ENCODE peak calls at places on chromosomes 11 and 22, in eight cellular contexts. One of them, this sample, is unnamed.

GRCh38 chr22:40030757-40031092 is 36.0 kb downstream of the FAM83F start:
- DNase-seq in uterus: no peak
- DNase-seq in PC-3: no peak
- DNase-seq in left lung: no peak
- DNase-seq in AG04450: no peak
- DNase-seq in RWPE2: no peak
- DNase-seq in IMR-90: no peak
- DNase-seq in naive thymus-derived CD4-positive, alpha-beta T cell: no peak
- DNase-seq in this sample: no peak

GRCh38 chr11:121067453-121067852 is 33.6 kb upstream of the TECTA start:
- DNase-seq in uterus: no peak
- DNase-seq in PC-3: peak
- DNase-seq in left lung: no peak
- DNase-seq in AG04450: peak
- DNase-seq in RWPE2: no peak
- DNase-seq in IMR-90: peak
- DNase-seq in naive thymus-derived CD4-positive, alpha-beta T cell: no peak
- DNase-seq in this sample: no peak

GRCh38 chr11:100719362-100719761 is 32.3 kb downstream of the ARHGAP42 start:
- DNase-seq in uterus: no peak
- DNase-seq in PC-3: peak
- DNase-seq in left lung: no peak
- DNase-seq in AG04450: no peak
- DNase-seq in RWPE2: no peak
- DNase-seq in IMR-90: peak
- DNase-seq in naive thymus-derived CD4-positive, alpha-beta T cell: no peak
- DNase-seq in this sample: no peak

GRCh38 chr11:36376315-36376887 is 80.3 kb downstream of the PRR5L start:
- DNase-seq in uterus: peak
- DNase-seq in PC-3: no peak
- DNase-seq in left lung: peak
- DNase-seq in AG04450: no peak
- DNase-seq in RWPE2: no peak
- DNase-seq in IMR-90: peak
- DNase-seq in naive thymus-derived CD4-positive, alpha-beta T cell: peak
- DNase-seq in this sample: no peak

GRCh38 chr22:44193537-44193896 is 12.8 kb downstream of the PARVG start:
- DNase-seq in uterus: no peak
- DNase-seq in PC-3: peak
- DNase-seq in left lung: no peak
- DNase-seq in AG04450: no peak
- DNase-seq in RWPE2: no peak
- DNase-seq in IMR-90: no peak
- DNase-seq in naive thymus-derived CD4-positive, alpha-beta T cell: no peak
- DNase-seq in this sample: no peak

GRCh38 chr11:88051386-88051785 is 123.9 kb downstream of the RAB38 start:
- DNase-seq in uterus: no peak
- DNase-seq in PC-3: peak
- DNase-seq in left lung: no peak
- DNase-seq in AG04450: peak
- DNase-seq in RWPE2: no peak
- DNase-seq in IMR-90: peak
- DNase-seq in naive thymus-derived CD4-positive, alpha-beta T cell: no peak
- DNase-seq in this sample: no peak

GRCh38 chr11:114052160-114052559 is 7.4 kb upstream of the ZBTB16 start:
- DNase-seq in uterus: no peak
- DNase-seq in PC-3: no peak
- DNase-seq in left lung: no peak
- DNase-seq in AG04450: no peak
- DNase-seq in RWPE2: no peak
- DNase-seq in IMR-90: no peak
- DNase-seq in naive thymus-derived CD4-positive, alpha-beta T cell: no peak
- DNase-seq in this sample: no peak

GRCh38 chr11:128532571-128533091 is 54.7 kb downstream of the ETS1 start:
- DNase-seq in uterus: no peak
- DNase-seq in PC-3: no peak
- DNase-seq in left lung: no peak
- DNase-seq in AG04450: no peak
- DNase-seq in RWPE2: no peak
- DNase-seq in IMR-90: no peak
- DNase-seq in naive thymus-derived CD4-positive, alpha-beta T cell: no peak
- DNase-seq in this sample: no peak

GRCh38 chr11:79006854-79007253 is 432.2 kb upstream of the NARS2 start:
- DNase-seq in uterus: no peak
- DNase-seq in PC-3: no peak
- DNase-seq in left lung: no peak
- DNase-seq in AG04450: no peak
- DNase-seq in RWPE2: no peak
- DNase-seq in IMR-90: no peak
- DNase-seq in naive thymus-derived CD4-positive, alpha-beta T cell: no peak
- DNase-seq in this sample: no peak

GRCh38 chr11:105468154-105468553 is 141.7 kb upstream of the GRIA4 start:
- DNase-seq in uterus: no peak
- DNase-seq in PC-3: no peak
- DNase-seq in left lung: no peak
- DNase-seq in AG04450: no peak
- DNase-seq in RWPE2: no peak
- DNase-seq in IMR-90: no peak
- DNase-seq in naive thymus-derived CD4-positive, alpha-beta T cell: no peak
- DNase-seq in this sample: no peak

GRCh38 chr11:15889353-15889752 is 467.0 kb downstream of the SOX6 start:
- DNase-seq in uterus: no peak
- DNase-seq in PC-3: no peak
- DNase-seq in left lung: no peak
- DNase-seq in AG04450: no peak
- DNase-seq in RWPE2: no peak
- DNase-seq in IMR-90: no peak
- DNase-seq in naive thymus-derived CD4-positive, alpha-beta T cell: no peak
- DNase-seq in this sample: no peak

GRCh38 chr11:126345759-126346585 is 9.5 kb upstream of the ST3GAL4 start:
- DNase-seq in uterus: peak
- DNase-seq in PC-3: peak
- DNase-seq in left lung: no peak
- DNase-seq in AG04450: no peak
- DNase-seq in RWPE2: peak
- DNase-seq in IMR-90: peak
- DNase-seq in naive thymus-derived CD4-positive, alpha-beta T cell: no peak
- DNase-seq in this sample: no peak

GRCh38 chr11:27395556-27396258 is 32.7 kb upstream of the CCDC34 start:
- DNase-seq in uterus: no peak
- DNase-seq in PC-3: peak
- DNase-seq in left lung: no peak
- DNase-seq in AG04450: peak
- DNase-seq in RWPE2: no peak
- DNase-seq in IMR-90: peak
- DNase-seq in naive thymus-derived CD4-positive, alpha-beta T cell: no peak
- DNase-seq in this sample: no peak
- H3K27ac ChIP-seq in uterus: peak
- H3K27ac ChIP-seq in PC-3: peak
- H3K27ac ChIP-seq in left lung: no peak
- H3K27ac ChIP-seq in AG04450: no peak
- H3K27ac ChIP-seq in RWPE2: no peak
- H3K27ac ChIP-seq in IMR-90: peak
- H3K27ac ChIP-seq in naive thymus-derived CD4-positive, alpha-beta T cell: no peak
- H3K27ac ChIP-seq in this sample: peak

GRCh38 chr11:134120921-134121526 is 52.2 kb downstream of the JAM3 start:
- DNase-seq in uterus: peak
- DNase-seq in PC-3: no peak
- DNase-seq in left lung: no peak
- DNase-seq in AG04450: no peak
- DNase-seq in RWPE2: no peak
- DNase-seq in IMR-90: peak
- DNase-seq in naive thymus-derived CD4-positive, alpha-beta T cell: no peak
- DNase-seq in this sample: no peak

GRCh38 chr11:134126197-134126822 is 57.4 kb downstream of the JAM3 start:
- DNase-seq in uterus: no peak
- DNase-seq in PC-3: peak
- DNase-seq in left lung: no peak
- DNase-seq in AG04450: peak
- DNase-seq in RWPE2: no peak
- DNase-seq in IMR-90: peak
- DNase-seq in naive thymus-derived CD4-positive, alpha-beta T cell: no peak
- DNase-seq in this sample: no peak

GRCh38 chr11:134120143-134120850 is 51.4 kb downstream of the JAM3 start:
- DNase-seq in uterus: peak
- DNase-seq in PC-3: no peak
- DNase-seq in left lung: no peak
- DNase-seq in AG04450: peak
- DNase-seq in RWPE2: no peak
- DNase-seq in IMR-90: peak
- DNase-seq in naive thymus-derived CD4-positive, alpha-beta T cell: no peak
- DNase-seq in this sample: peak

GRCh38 chr11:134125507-134125906 is 56.6 kb downstream of the JAM3 start:
- DNase-seq in uterus: no peak
- DNase-seq in PC-3: no peak
- DNase-seq in left lung: no peak
- DNase-seq in AG04450: no peak
- DNase-seq in RWPE2: no peak
- DNase-seq in IMR-90: peak
- DNase-seq in naive thymus-derived CD4-positive, alpha-beta T cell: no peak
- DNase-seq in this sample: no peak

DNA sequence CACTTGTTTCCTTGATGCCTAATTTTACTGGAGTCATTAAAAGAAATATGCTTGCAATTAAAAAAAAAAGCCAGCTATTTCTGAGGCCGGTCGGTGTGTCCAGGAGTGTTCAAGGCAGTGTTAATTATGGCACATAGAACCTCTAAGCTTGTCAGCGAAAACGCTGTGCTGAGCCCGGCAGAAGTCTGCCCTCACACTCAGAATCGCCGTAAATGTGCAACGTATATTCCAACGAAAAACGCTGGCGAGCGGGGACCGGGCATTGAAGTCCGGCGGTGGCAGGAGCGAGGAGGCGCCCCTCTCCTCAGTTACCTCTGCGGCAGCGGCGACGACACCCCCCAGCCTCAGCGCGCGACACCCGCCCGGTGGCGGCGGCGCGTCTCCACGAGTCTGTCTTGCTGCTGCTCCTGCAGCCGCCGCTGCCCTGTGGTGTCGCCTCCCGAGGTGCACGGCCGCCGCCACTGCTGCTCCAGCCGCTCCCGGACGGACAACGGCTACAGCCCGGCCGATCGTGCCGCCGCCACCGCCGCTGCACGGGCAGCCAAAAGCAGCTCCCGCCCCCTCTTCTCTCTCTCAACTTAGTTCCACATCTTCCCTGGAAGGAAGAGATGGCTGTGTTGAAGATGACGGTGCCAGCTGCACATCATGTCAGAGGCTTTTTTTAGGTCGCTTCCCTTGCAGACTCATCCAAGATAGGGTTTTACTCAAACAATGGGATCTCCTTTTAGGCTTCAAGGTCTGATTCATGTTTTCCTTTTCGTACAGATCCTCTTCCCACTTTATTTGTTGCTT is 56.0 kb downstream of the JAM3 start:
- DNase-seq in uterus: peak
- DNase-seq in PC-3: no peak
- DNase-seq in left lung: peak
- DNase-seq in AG04450: no peak
- DNase-seq in RWPE2: no peak
- DNase-seq in IMR-90: peak
- DNase-seq in naive thymus-derived CD4-positive, alpha-beta T cell: no peak
- DNase-seq in this sample: peak
- H3K4me3 ChIP-seq in uterus: peak
- H3K4me3 ChIP-seq in PC-3: peak
- H3K4me3 ChIP-seq in left lung: peak
- H3K4me3 ChIP-seq in AG04450: peak
- H3K4me3 ChIP-seq in RWPE2: no peak
- H3K4me3 ChIP-seq in IMR-90: peak
- H3K4me3 ChIP-seq in naive thymus-derived CD4-positive, alpha-beta T cell: no peak
- H3K4me3 ChIP-seq in this sample: peak

DNA sequence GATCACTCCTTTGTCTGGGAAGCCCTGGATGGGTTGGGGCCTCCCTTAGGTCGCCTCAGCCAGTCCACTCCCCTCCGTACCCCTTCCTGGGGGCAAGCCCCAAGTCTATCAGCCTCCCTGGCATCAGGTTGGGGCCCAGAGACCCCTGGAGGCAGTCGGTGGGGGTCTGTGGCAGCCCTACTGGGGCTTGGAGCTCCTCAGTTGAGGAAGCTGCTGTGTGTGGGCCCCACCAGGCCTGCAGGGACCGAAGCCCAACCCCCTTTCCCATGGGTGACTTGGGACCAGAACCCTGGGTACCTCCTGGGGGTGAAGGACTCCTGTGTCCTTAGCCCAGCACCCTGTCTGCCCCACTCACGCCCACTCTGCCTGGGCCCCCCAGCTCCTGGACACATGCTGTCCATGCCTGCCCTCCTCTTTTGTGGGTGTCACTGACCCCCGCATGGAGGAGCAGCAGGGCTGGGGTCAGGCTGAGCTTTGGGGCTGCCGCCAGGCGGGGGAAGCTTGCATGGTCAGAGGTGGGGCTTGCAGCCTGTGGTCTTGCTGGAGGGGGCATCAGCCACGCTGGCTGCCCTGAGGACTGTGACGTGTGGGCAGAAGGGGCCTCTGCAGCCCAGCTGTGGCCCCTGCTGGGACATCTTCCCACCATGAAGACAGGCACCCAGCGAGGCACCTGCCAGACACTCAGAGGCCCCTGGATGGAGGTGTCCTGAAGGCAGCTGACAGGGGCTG is 20.9 kb downstream of the TSPAN4 start:
- DNase-seq in uterus: no peak
- DNase-seq in PC-3: no peak
- DNase-seq in left lung: no peak
- DNase-seq in AG04450: no peak
- DNase-seq in RWPE2: no peak
- DNase-seq in IMR-90: no peak
- DNase-seq in naive thymus-derived CD4-positive, alpha-beta T cell: no peak
- DNase-seq in this sample: no peak
- H3K27ac ChIP-seq in uterus: no peak
- H3K27ac ChIP-seq in PC-3: no peak
- H3K27ac ChIP-seq in left lung: no peak
- H3K27ac ChIP-seq in AG04450: no peak
- H3K27ac ChIP-seq in RWPE2: no peak
- H3K27ac ChIP-seq in IMR-90: no peak
- H3K27ac ChIP-seq in naive thymus-derived CD4-positive, alpha-beta T cell: no peak
- H3K27ac ChIP-seq in this sample: peak

GRCh38 chr11:67406969-67407699 is 3.3 kb downstream of the TBC1D10C start:
- DNase-seq in uterus: no peak
- DNase-seq in PC-3: no peak
- DNase-seq in left lung: no peak
- DNase-seq in AG04450: no peak
- DNase-seq in RWPE2: no peak
- DNase-seq in IMR-90: no peak
- DNase-seq in naive thymus-derived CD4-positive, alpha-beta T cell: no peak
- DNase-seq in this sample: no peak

GRCh38 chr11:67406420-67406968 is 2.6 kb downstream of the TBC1D10C start:
- DNase-seq in uterus: no peak
- DNase-seq in PC-3: no peak
- DNase-seq in left lung: no peak
- DNase-seq in AG04450: no peak
- DNase-seq in RWPE2: no peak
- DNase-seq in IMR-90: no peak
- DNase-seq in naive thymus-derived CD4-positive, alpha-beta T cell: no peak
- DNase-seq in this sample: no peak

GRCh38 chr11:67409261-67409666 is 5.4 kb downstream of the TBC1D10C start:
- DNase-seq in uterus: no peak
- DNase-seq in PC-3: no peak
- DNase-seq in left lung: peak
- DNase-seq in AG04450: no peak
- DNase-seq in RWPE2: no peak
- DNase-seq in IMR-90: no peak
- DNase-seq in naive thymus-derived CD4-positive, alpha-beta T cell: peak
- DNase-seq in this sample: no peak

GRCh38 chr11:67408437-67409200 is 4.7 kb downstream of the TBC1D10C start:
- DNase-seq in uterus: no peak
- DNase-seq in PC-3: no peak
- DNase-seq in left lung: no peak
- DNase-seq in AG04450: no peak
- DNase-seq in RWPE2: no peak
- DNase-seq in IMR-90: no peak
- DNase-seq in naive thymus-derived CD4-positive, alpha-beta T cell: no peak
- DNase-seq in this sample: no peak

GRCh38 chr11:67407700-67408163 is 3.8 kb downstream of the TBC1D10C start:
- DNase-seq in uterus: no peak
- DNase-seq in PC-3: no peak
- DNase-seq in left lung: no peak
- DNase-seq in AG04450: no peak
- DNase-seq in RWPE2: no peak
- DNase-seq in IMR-90: no peak
- DNase-seq in naive thymus-derived CD4-positive, alpha-beta T cell: no peak
- DNase-seq in this sample: no peak
- H3K4me3 ChIP-seq in uterus: no peak
- H3K4me3 ChIP-seq in PC-3: no peak
- H3K4me3 ChIP-seq in left lung: no peak
- H3K4me3 ChIP-seq in AG04450: no peak
- H3K4me3 ChIP-seq in RWPE2: no peak
- H3K4me3 ChIP-seq in IMR-90: no peak
- H3K4me3 ChIP-seq in naive thymus-derived CD4-positive, alpha-beta T cell: peak
- H3K4me3 ChIP-seq in this sample: no peak